ENCODE peak calls at places on chromosomes 13 and 19, in six cellular contexts. One of them, this sample, is unnamed.

GRCh38 chr13:63433546-63434150 is 2018.0 kb upstream of the PCDH20 start:
- DNase-seq in Karpas-422: no peak
- DNase-seq in GM23248: no peak
- DNase-seq in H1: no peak
- DNase-seq in HepG2: no peak
- DNase-seq in HCT116: no peak
- DNase-seq in this sample: no peak

GRCh38 chr13:113636266-113636963 is 21.6 kb downstream of the ATP4B start:
- DNase-seq in HepG2: no peak
- DNase-seq in GM23248: no peak
- DNase-seq in HCT116: no peak
- DNase-seq in Karpas-422: no peak
- DNase-seq in H1: no peak
- DNase-seq in this sample: no peak

GRCh38 chr19:11200931-11201330 is 3.6 kb upstream of the KANK2 start:
- DNase-seq in Karpas-422: no peak
- DNase-seq in HCT116: no peak
- DNase-seq in GM23248: no peak
- DNase-seq in H1: no peak
- DNase-seq in HepG2: no peak
- DNase-seq in this sample: no peak

GRCh38 chr13:51977606-51978005 is 33.6 kb downstream of the ATP7B start:
- DNase-seq in HCT116: no peak
- DNase-seq in HepG2: no peak
- DNase-seq in H1: no peak
- DNase-seq in GM23248: no peak
- DNase-seq in Karpas-422: no peak
- DNase-seq in this sample: no peak

GRCh38 chr13:108494991-108495661 is 134.3 kb upstream of the MYO16 start:
- DNase-seq in HepG2: no peak
- DNase-seq in Karpas-422: no peak
- DNase-seq in H1: no peak
- DNase-seq in HCT116: no peak
- DNase-seq in GM23248: no peak
- DNase-seq in this sample: no peak

GRCh38 chr19:47779524-47780214 is 1.2 kb downstream of the SELENOW start:
- DNase-seq in HCT116: no peak
- DNase-seq in Karpas-422: no peak
- DNase-seq in H1: no peak
- DNase-seq in GM23248: peak
- DNase-seq in HepG2: no peak
- DNase-seq in this sample: no peak

GRCh38 chr19:2274937-2275535 is 6.9 kb downstream of the PEAK3 start:
- DNase-seq in HCT116: no peak
- DNase-seq in H1: no peak
- DNase-seq in GM23248: peak
- DNase-seq in HepG2: peak
- DNase-seq in Karpas-422: peak
- DNase-seq in this sample: peak

GRCh38 chr19:50455992-50456391 is 20.3 kb upstream of the EMC10 start:
- DNase-seq in HepG2: no peak
- DNase-seq in HCT116: no peak
- DNase-seq in Karpas-422: no peak
- DNase-seq in H1: no peak
- DNase-seq in GM23248: no peak
- DNase-seq in this sample: no peak

GRCh38 chr13:20960663-20961309 is 58.2 kb upstream of the XPO4 start:
- DNase-seq in GM23248: no peak
- DNase-seq in HCT116: no peak
- DNase-seq in HepG2: peak
- DNase-seq in Karpas-422: no peak
- DNase-seq in H1: no peak
- DNase-seq in this sample: no peak

GRCh38 chr13:104740616-104741222 is 1674.5 kb upstream of the SLC10A2 start:
- DNase-seq in HCT116: no peak
- DNase-seq in HepG2: no peak
- DNase-seq in GM23248: no peak
- DNase-seq in Karpas-422: no peak
- DNase-seq in H1: no peak
- DNase-seq in this sample: no peak

GRCh38 chr13:110430391-110431338 is 123.6 kb downstream of the COL4A2 start:
- DNase-seq in H1: no peak
- DNase-seq in GM23248: no peak
- DNase-seq in HepG2: no peak
- DNase-seq in Karpas-422: no peak
- DNase-seq in HCT116: no peak
- DNase-seq in this sample: no peak

GRCh38 chr19:12015015-12015752 is 20.3 kb downstream of the ZNF433 start:
- DNase-seq in HCT116: no peak
- DNase-seq in GM23248: no peak
- DNase-seq in HepG2: no peak
- DNase-seq in H1: no peak
- DNase-seq in Karpas-422: peak
- DNase-seq in this sample: no peak

GRCh38 chr19:42252365-42253244 is 2.3 kb downstream of the ERF start:
- DNase-seq in GM23248: peak
- DNase-seq in HepG2: no peak
- DNase-seq in H1: no peak
- DNase-seq in HCT116: no peak
- DNase-seq in Karpas-422: no peak
- DNase-seq in this sample: peak

DNA sequence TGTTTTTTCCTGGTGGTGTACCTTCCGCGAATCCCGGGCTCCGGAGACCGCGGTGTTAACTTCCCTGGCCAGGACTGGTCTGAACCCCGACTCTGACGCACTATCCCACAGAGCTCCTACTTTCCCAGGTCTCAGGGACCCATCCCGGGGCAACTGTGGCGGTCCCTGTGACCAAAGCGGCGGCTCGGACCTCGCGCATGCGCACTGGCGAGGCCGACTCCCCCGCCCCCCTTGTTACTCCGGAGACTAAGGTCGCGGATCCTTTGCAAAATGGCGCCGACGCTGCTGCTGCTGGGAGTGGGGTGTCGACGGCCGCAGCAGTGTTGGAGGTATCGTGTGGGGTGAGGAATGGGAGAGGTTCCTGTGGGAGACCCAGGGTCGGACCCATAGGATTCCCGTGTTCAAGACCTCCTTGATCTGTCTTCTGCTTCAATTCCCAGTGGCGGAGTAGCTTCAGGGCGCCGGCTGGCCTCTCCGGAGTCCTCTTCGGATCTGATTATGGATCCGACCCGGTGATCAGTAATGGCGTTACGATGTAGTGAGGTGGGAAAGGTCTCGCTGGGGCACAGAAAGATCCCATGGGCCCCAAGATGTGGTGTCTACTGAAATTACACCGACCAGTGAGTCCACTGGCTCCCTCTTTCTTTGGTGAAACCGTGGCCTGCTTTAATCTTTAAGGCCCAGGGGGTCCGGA is 66.6 kb upstream of the ZNF527 start:
- DNase-seq in HepG2: no peak
- DNase-seq in Karpas-422: no peak
- DNase-seq in GM23248: no peak
- DNase-seq in HCT116: no peak
- DNase-seq in H1: no peak
- DNase-seq in this sample: no peak
- H2AFZ ChIP-seq in HepG2: no peak
- H2AFZ ChIP-seq in Karpas-422: no peak
- H2AFZ ChIP-seq in GM23248: no peak
- H2AFZ ChIP-seq in HCT116: no peak
- H2AFZ ChIP-seq in H1: no peak
- H2AFZ ChIP-seq in this sample: no peak

DNA sequence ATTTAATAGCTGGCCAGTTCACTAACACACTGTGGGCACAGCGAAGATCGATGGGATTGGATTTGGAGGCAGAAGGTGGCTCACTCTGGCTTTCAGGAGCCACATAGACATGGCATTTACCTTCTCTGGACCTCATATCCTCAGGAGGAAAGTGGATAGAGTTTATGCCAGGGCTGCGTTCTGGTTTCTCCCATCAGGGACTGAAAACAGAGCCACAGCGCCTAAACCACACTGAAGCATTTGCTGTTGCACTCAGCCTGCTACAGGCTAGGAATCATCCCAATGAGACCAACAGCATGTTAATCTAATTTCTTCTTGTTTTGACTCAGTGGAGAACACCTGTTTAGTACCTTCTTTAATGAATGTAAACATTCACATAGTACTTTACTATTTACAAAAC is 1.6 kb downstream of the CYSLTR2 start:
- DNase-seq in GM23248: no peak
- DNase-seq in HCT116: no peak
- DNase-seq in HepG2: no peak
- DNase-seq in Karpas-422: no peak
- DNase-seq in H1: no peak
- DNase-seq in this sample: no peak
- H2AFZ ChIP-seq in GM23248: no peak
- H2AFZ ChIP-seq in HCT116: no peak
- H2AFZ ChIP-seq in HepG2: no peak
- H2AFZ ChIP-seq in Karpas-422: no peak
- H2AFZ ChIP-seq in H1: no peak
- H2AFZ ChIP-seq in this sample: no peak

DNA sequence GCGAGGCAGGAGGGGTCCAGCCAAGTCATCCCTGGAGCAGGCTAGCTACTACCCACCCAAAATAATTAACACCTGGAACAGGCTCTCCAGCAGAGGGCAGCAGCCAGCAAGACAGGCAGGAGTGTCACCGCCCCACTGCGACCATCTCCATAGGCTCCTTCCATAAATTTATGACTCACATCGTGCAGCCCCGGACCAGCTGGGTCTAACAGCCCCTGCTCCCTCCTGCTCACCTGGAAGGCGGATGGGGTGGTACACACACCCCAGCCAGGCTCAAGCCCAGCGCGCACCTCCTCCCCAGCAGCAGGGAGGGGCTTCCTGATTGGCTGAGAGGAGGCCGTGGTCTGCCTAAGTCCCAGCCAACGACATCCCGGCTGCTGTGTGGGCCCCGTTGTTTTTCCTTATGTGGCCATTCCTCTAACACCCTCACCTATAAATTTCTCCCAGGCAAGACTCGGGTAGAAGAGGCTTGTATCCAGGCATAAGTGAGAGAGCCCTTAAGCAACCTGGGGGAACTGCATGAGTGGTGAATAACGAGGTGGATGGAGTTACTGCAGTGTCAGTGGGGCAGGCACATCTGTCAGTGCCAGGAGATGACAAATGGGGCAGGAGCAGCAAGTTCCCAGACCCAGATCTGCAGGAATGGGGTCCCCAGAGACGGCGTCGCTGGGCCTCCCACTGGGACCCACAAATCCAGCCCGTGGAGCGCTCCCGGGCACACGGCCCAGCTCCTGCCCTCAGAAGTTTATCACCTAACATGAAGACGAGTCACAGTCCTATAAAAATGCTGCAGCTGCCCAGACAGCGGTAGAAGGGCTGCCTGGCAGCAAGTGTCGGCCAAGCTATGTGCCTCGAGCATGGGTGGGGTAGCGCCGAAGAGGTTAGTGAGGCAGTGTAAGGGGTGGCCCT is 43.1 kb downstream of the CEBPG start:
- DNase-seq in HCT116: peak
- DNase-seq in H1: peak
- DNase-seq in HepG2: peak
- DNase-seq in GM23248: peak
- DNase-seq in Karpas-422: peak
- DNase-seq in this sample: peak
- H2AFZ ChIP-seq in HCT116: no peak
- H2AFZ ChIP-seq in H1: no peak
- H2AFZ ChIP-seq in HepG2: no peak
- H2AFZ ChIP-seq in GM23248: no peak
- H2AFZ ChIP-seq in Karpas-422: no peak
- H2AFZ ChIP-seq in this sample: no peak

GRCh38 chr13:29099781-29100406 is 279.8 kb downstream of the MTUS2 start:
- DNase-seq in HCT116: no peak
- DNase-seq in GM23248: no peak
- DNase-seq in HepG2: no peak
- DNase-seq in Karpas-422: no peak
- DNase-seq in H1: no peak
- DNase-seq in this sample: no peak
- H2AFZ ChIP-seq in HCT116: no peak
- H2AFZ ChIP-seq in GM23248: no peak
- H2AFZ ChIP-seq in HepG2: no peak
- H2AFZ ChIP-seq in Karpas-422: no peak
- H2AFZ ChIP-seq in H1: no peak
- H2AFZ ChIP-seq in this sample: no peak

This sample was measured in MM.1S.